ENCODE peak calls at places on chromosomes 4 and X, in four cellular contexts. E is lower leg skin, M is esophagus muscularis mucosa, X is GM12878. D is an unnamed sample.

GRCh38 chrX:69362889-69363288 is 141.2 kb upstream of the NALF2 start:
- DNase-seq in M (no peak), E (no peak), X (no peak), D (no peak)

GRCh38 chrX:1027133-1027532 is 185.3 kb downstream of the CRLF2 start:
- DNase-seq in X (peak; percentile 46), E (no peak), M (no peak), D (no peak)

GRCh38 chr4:88706574-88706973 is 8.9 kb upstream of the NAP1L5 start:
- DNase-seq in X (no peak), M (no peak), E (no peak), D (no peak)

GRCh38 chr4:94126669-94127068 is 81.0 kb upstream of the SMARCAD1 start:
- DNase-seq in X (no peak), E (no peak), M (no peak), D (no peak)

GRCh38 chr4:20698820-20699219 is 1.4 kb upstream of the PACRGL start:
- DNase-seq in M (no peak), X (no peak), E (no peak), D (no peak)

GRCh38 chr4:145564540-145564939 is 54.6 kb upstream of the MMAA start:
- DNase-seq in X (no peak), M (no peak), E (no peak), D (no peak)

GRCh38 chr4:4356106-4357041 is 30.5 kb upstream of the NSG1 start:
- DNase-seq in E (no peak), X (no peak), M (no peak), D (no peak)

GRCh38 chr4:188246488-188246887 is 107.2 kb downstream of the TRIML1 start:
- DNase-seq in X (no peak), E (no peak), M (no peak), D (no peak)

GRCh38 chrX:12352922-12353321 is 214.6 kb downstream of the FRMPD4 start:
- DNase-seq in E (no peak), X (no peak), M (no peak), D (no peak)

GRCh38 chrX:85611926-85612325 is 232.5 kb upstream of the POF1B start:
- DNase-seq in X (no peak), M (no peak), E (no peak), D (no peak)

GRCh38 chr4:78068481-78068880 is 11.4 kb downstream of the FRAS1 start:
- DNase-seq in M (no peak), X (no peak), E (no peak), D (no peak)

GRCh38 chrX:13334491-13334890 is 14.6 kb upstream of the ATXN3L start:
- DNase-seq in X (no peak), E (no peak), M (no peak), D (no peak)

GRCh38 chrX:53616921-53617320 is 69.6 kb downstream of the HUWE1 start:
- DNase-seq in X (no peak), E (no peak), M (no peak), D (no peak)

GRCh38 chrX:78665286-78665685 is 6.2 kb upstream of the RTL3 start:
- DNase-seq in M (no peak), X (no peak), E (no peak), D (no peak)

GRCh38 chr4:16011173-16011572 is 48.2 kb upstream of the FGFBP2 start:
- DNase-seq in X (no peak), E (no peak), M (no peak), D (no peak)

GRCh38 chrX:104195489-104196084 is 29.3 kb downstream of the FAM199X start:
- DNase-seq in X (no peak), M (no peak), E (no peak), D (no peak)

GRCh38 chr4:915595-915994 is 16.5 kb downstream of the GAK start:
- DNase-seq in X (no peak), E (no peak), M (no peak), D (no peak)

GRCh38 chr4:173857828-173858227 is 327.8 kb upstream of the HAND2 start:
- DNase-seq in M (no peak), X (no peak), E (no peak), D (no peak)

DNA sequence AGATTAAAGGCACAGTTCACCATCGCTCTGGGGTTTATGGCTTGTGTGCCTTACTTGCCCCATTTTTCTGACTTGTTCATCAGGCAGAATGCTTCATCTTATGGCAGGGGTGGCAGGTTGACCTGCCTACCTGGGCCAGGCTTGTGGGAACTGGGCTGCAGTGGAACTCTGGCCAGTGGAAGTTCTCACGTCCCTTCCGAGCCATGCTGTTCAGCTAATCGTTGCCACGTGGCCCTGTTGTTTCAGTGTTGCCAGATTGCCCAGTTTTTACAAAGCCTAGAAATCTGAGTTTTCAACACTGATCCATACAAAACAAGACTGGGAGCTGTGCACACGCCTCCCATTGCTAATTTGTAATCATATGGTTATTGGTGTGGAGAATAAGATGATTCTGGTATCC is 291.9 kb downstream of the ARHGAP10 start:
- DNase-seq in X (no peak), E (no peak), M (no peak), D (no peak)
- H3K4me3 ChIP-seq in X (no peak overlapping the region), E (no peak overlapping the region), M (no peak overlapping the region), D (no peak overlapping the region)

GRCh38 chr4:153222790-153223417 is 18.7 kb downstream of the TRIM2 start:
- DNase-seq in E (no peak), X (no peak), M (no peak), D (peak; percentile 62)
- TF ChIP-seq POLR2A in E (no peak), X (peak; percentile 42), M (no peak), D (peak; percentile 39)

GRCh38 chr4:104491826-104492771 is 2.6 kb downstream of the CXXC4 start:
- DNase-seq in X (peak; percentile 87), E (no peak), M (no peak), D (peak; percentile 9)

GRCh38 chr4:104494161-104494560 is 533 bp downstream of the CXXC4 start:
- DNase-seq in X (no peak), E (no peak), M (no peak), D (no peak)

GRCh38 chr4:104491396-104491821 is 3.3 kb downstream of the CXXC4 start:
- DNase-seq in X (no peak), M (no peak), E (no peak), D (peak; percentile 47)

GRCh38 chr4:104493071-104493831 is 1.4 kb downstream of the CXXC4 start:
- DNase-seq in E (no peak), M (no peak), X (no peak), D (no peak)

GRCh38 chr4:104494822-104495559 is at the start of gene CXXC4:
- DNase-seq in E (no peak), M (no peak), X (no peak), D (peak; percentile 67)
- H3K4me3 ChIP-seq in E (peak within 1 kb of the TSS; percentile 23), M (peak within 1 kb of the TSS; percentile 74), X (peak within 1 kb of the TSS; percentile 84), D (peak within 1 kb of the TSS; percentile 38)

DNA sequence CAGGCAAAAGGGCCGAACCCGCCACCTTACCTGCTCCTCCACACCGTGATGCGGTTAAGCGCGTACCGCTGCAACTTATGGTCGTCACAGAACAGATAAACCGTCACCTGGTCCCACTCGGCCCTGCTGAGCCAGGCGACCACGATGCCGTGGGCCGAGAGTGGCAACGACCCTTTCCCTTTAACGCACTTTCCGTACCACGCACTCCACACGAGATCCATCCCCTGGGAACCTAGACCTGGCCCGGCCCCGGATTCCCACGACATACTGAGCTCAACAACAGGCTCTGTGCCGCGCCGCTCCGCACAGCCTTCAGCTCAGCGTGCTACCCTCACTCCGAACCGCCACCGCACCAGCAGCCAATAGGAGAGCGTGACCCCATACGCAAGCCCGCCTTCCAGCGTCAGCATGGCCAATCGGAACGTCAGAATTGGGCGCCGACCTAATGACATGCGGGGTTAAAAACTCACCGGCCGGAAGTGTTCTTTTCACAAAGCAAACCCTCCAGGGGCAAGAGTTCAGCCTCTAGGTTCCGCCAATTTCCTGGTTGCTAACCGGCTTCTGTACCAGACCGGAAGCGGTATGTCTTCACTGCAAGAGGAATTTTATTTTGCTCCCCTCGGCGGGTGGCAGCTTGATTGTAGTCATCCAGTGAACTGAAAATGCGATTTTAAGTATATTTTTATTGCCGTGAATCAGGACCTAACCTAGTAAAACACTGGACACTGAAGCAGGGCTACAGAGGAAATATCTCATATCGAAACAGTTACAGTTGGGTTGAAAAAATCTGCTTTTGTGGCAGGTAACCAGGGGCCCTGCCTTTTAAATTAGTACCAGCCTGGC is at the start of gene LAS1L:
- DNase-seq in M (peak; percentile 97), X (peak; percentile 91), E (peak; percentile 91), D (peak; percentile 92)
- TF ChIP-seq POLR2A in M (no peak), X (peak; percentile 94), E (no peak), D (peak; percentile 67)

GRCh38 chr4:155376387-155377268 is at the start of gene MAP9:
- DNase-seq in M (no peak), X (peak; percentile 78), E (peak; percentile 49), D (peak; percentile 76)
- H3K4me3 ChIP-seq in M (peak within 1 kb of the TSS; percentile 71), X (peak within 1 kb of the TSS; percentile 55), E (peak within 1 kb of the TSS; percentile 25), D (peak within 1 kb of the TSS; percentile 41)

GRCh38 chrX:31252133-31252532 is 180.3 kb upstream of the FTHL17 start:
- DNase-seq in X (no peak), M (no peak), E (no peak), D (no peak)

GRCh38 chrX:31251336-31251735 is 179.5 kb upstream of the FTHL17 start:
- DNase-seq in E (no peak), M (no peak), X (no peak), D (no peak)

GRCh38 chrX:31260351-31260750 is 188.5 kb upstream of the FTHL17 start:
- DNase-seq in X (no peak), E (no peak), M (no peak), D (no peak)

GRCh38 chrX:31258163-31258562 is 186.3 kb upstream of the FTHL17 start:
- DNase-seq in X (no peak), E (no peak), M (no peak), D (no peak)

GRCh38 chrX:31255310-31256033 is 183.6 kb upstream of the FTHL17 start:
- DNase-seq in E (no peak), X (no peak), M (no peak), D (no peak)
- TF ChIP-seq POLR2A in E (no peak), X (no peak), M (no peak), D (no peak)

DNA sequence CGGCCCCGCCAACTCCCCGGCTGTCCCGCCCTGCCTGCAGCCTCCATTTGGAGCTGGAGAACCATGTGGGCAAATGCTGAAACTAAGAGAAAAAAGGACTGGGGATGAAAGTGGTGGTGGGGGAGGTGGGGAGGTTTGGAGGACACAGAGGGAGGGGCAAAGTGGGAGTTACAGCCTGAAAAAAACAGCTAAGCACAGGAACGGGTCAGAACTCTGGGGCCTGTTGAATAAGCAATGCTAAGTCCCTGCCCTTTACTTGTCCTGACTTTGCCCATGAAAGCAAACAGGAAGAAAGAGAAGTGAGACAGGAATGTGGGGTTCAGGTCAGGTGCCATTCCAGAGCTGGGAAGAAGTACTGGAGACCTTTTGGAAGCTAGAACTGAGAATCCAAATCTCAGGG is 3.4 kb upstream of the GSX2 start:
- DNase-seq in E (no peak), X (no peak), M (peak; percentile 66), D (no peak)
- H3K4me3 ChIP-seq in E (no peak overlapping the region), X (no peak overlapping the region), M (no peak overlapping the region), D (no peak overlapping the region)

D was measured in transverse colon.